ENCODE peak calls at places on chromosomes 5 and 9, in ten cellular contexts. One of them, this sample, is unnamed.

GRCh38 chr5:40240671-40241070 is 439.0 kb upstream of the PTGER4 start:
- DNase-seq in stimulated activated CD4-positive, alpha-beta T cell treated with anti-CD3 and anti-CD28 coated beads, Interleukin-4, amount 100 ng/mL, for 48 hours: no peak
- DNase-seq in Caki2: no peak
- DNase-seq in AG08395: no peak
- DNase-seq in activated T-cell treated with anti-CD3 and anti-CD28 coated beads for 1 hour: no peak
- DNase-seq in iPS-NIHi11: no peak
- DNase-seq in midbrain: no peak
- DNase-seq in activated CD4-positive, alpha-beta memory T cell treated with anti-CD3 and anti-CD28 coated beads, Interleukin-2, amount 10 ng/mL, durations not matched to agents 7 days and 5 days: no peak
- DNase-seq in stimulated activated CD8-positive, alpha-beta memory T cell treated with anti-CD3 and anti-CD28 coated beads, Interleukin-2, amount 100 ng/mL, for 1 hour: no peak
- DNase-seq in cardiac fibroblast: no peak
- DNase-seq in this sample: no peak

GRCh38 chr5:132003170-132003744 is 8.2 kb downstream of the ACSL6 start:
- DNase-seq in stimulated activated CD4-positive, alpha-beta T cell treated with anti-CD3 and anti-CD28 coated beads, Interleukin-4, amount 100 ng/mL, for 48 hours: no peak
- DNase-seq in Caki2: no peak
- DNase-seq in AG08395: no peak
- DNase-seq in activated T-cell treated with anti-CD3 and anti-CD28 coated beads for 1 hour: no peak
- DNase-seq in iPS-NIHi11: peak
- DNase-seq in midbrain: peak
- DNase-seq in activated CD4-positive, alpha-beta memory T cell treated with anti-CD3 and anti-CD28 coated beads, Interleukin-2, amount 10 ng/mL, durations not matched to agents 7 days and 5 days: no peak
- DNase-seq in stimulated activated CD8-positive, alpha-beta memory T cell treated with anti-CD3 and anti-CD28 coated beads, Interleukin-2, amount 100 ng/mL, for 1 hour: no peak
- DNase-seq in cardiac fibroblast: peak
- DNase-seq in this sample: no peak

GRCh38 chr9:116857321-116857720 is 170.2 kb downstream of the TRIM32 start:
- DNase-seq in stimulated activated CD4-positive, alpha-beta T cell treated with anti-CD3 and anti-CD28 coated beads, Interleukin-4, amount 100 ng/mL, for 48 hours: no peak
- DNase-seq in Caki2: no peak
- DNase-seq in AG08395: no peak
- DNase-seq in activated T-cell treated with anti-CD3 and anti-CD28 coated beads for 1 hour: no peak
- DNase-seq in iPS-NIHi11: no peak
- DNase-seq in midbrain: no peak
- DNase-seq in activated CD4-positive, alpha-beta memory T cell treated with anti-CD3 and anti-CD28 coated beads, Interleukin-2, amount 10 ng/mL, durations not matched to agents 7 days and 5 days: no peak
- DNase-seq in stimulated activated CD8-positive, alpha-beta memory T cell treated with anti-CD3 and anti-CD28 coated beads, Interleukin-2, amount 100 ng/mL, for 1 hour: no peak
- DNase-seq in cardiac fibroblast: no peak
- DNase-seq in this sample: no peak

GRCh38 chr5:158951951-158952545 is 147.7 kb downstream of the EBF1 start:
- DNase-seq in stimulated activated CD4-positive, alpha-beta T cell treated with anti-CD3 and anti-CD28 coated beads, Interleukin-4, amount 100 ng/mL, for 48 hours: no peak
- DNase-seq in Caki2: no peak
- DNase-seq in AG08395: no peak
- DNase-seq in activated T-cell treated with anti-CD3 and anti-CD28 coated beads for 1 hour: no peak
- DNase-seq in iPS-NIHi11: peak
- DNase-seq in midbrain: no peak
- DNase-seq in activated CD4-positive, alpha-beta memory T cell treated with anti-CD3 and anti-CD28 coated beads, Interleukin-2, amount 10 ng/mL, durations not matched to agents 7 days and 5 days: no peak
- DNase-seq in stimulated activated CD8-positive, alpha-beta memory T cell treated with anti-CD3 and anti-CD28 coated beads, Interleukin-2, amount 100 ng/mL, for 1 hour: no peak
- DNase-seq in cardiac fibroblast: no peak
- DNase-seq in this sample: no peak

GRCh38 chr5:120088831-120089230 is 375.3 kb upstream of the PRR16 start:
- DNase-seq in stimulated activated CD4-positive, alpha-beta T cell treated with anti-CD3 and anti-CD28 coated beads, Interleukin-4, amount 100 ng/mL, for 48 hours: no peak
- DNase-seq in Caki2: no peak
- DNase-seq in AG08395: no peak
- DNase-seq in activated T-cell treated with anti-CD3 and anti-CD28 coated beads for 1 hour: no peak
- DNase-seq in iPS-NIHi11: no peak
- DNase-seq in midbrain: no peak
- DNase-seq in activated CD4-positive, alpha-beta memory T cell treated with anti-CD3 and anti-CD28 coated beads, Interleukin-2, amount 10 ng/mL, durations not matched to agents 7 days and 5 days: no peak
- DNase-seq in stimulated activated CD8-positive, alpha-beta memory T cell treated with anti-CD3 and anti-CD28 coated beads, Interleukin-2, amount 100 ng/mL, for 1 hour: no peak
- DNase-seq in cardiac fibroblast: no peak
- DNase-seq in this sample: no peak

GRCh38 chr5:165829504-165829903 is 2324.1 kb downstream of the MAT2B start:
- DNase-seq in stimulated activated CD4-positive, alpha-beta T cell treated with anti-CD3 and anti-CD28 coated beads, Interleukin-4, amount 100 ng/mL, for 48 hours: no peak
- DNase-seq in Caki2: no peak
- DNase-seq in AG08395: no peak
- DNase-seq in activated T-cell treated with anti-CD3 and anti-CD28 coated beads for 1 hour: no peak
- DNase-seq in iPS-NIHi11: no peak
- DNase-seq in midbrain: no peak
- DNase-seq in activated CD4-positive, alpha-beta memory T cell treated with anti-CD3 and anti-CD28 coated beads, Interleukin-2, amount 10 ng/mL, durations not matched to agents 7 days and 5 days: no peak
- DNase-seq in stimulated activated CD8-positive, alpha-beta memory T cell treated with anti-CD3 and anti-CD28 coated beads, Interleukin-2, amount 100 ng/mL, for 1 hour: no peak
- DNase-seq in cardiac fibroblast: no peak
- DNase-seq in this sample: no peak

GRCh38 chr5:1009359-1010180 is 968 bp downstream of the NKD2 start:
- DNase-seq in stimulated activated CD4-positive, alpha-beta T cell treated with anti-CD3 and anti-CD28 coated beads, Interleukin-4, amount 100 ng/mL, for 48 hours: no peak
- DNase-seq in Caki2: no peak
- DNase-seq in AG08395: no peak
- DNase-seq in activated T-cell treated with anti-CD3 and anti-CD28 coated beads for 1 hour: no peak
- DNase-seq in iPS-NIHi11: no peak
- DNase-seq in midbrain: no peak
- DNase-seq in activated CD4-positive, alpha-beta memory T cell treated with anti-CD3 and anti-CD28 coated beads, Interleukin-2, amount 10 ng/mL, durations not matched to agents 7 days and 5 days: no peak
- DNase-seq in stimulated activated CD8-positive, alpha-beta memory T cell treated with anti-CD3 and anti-CD28 coated beads, Interleukin-2, amount 100 ng/mL, for 1 hour: no peak
- DNase-seq in cardiac fibroblast: no peak
- DNase-seq in this sample: no peak

GRCh38 chr9:135584371-135584770 is 22.8 kb downstream of the PAEP start:
- DNase-seq in stimulated activated CD4-positive, alpha-beta T cell treated with anti-CD3 and anti-CD28 coated beads, Interleukin-4, amount 100 ng/mL, for 48 hours: no peak
- DNase-seq in Caki2: no peak
- DNase-seq in AG08395: no peak
- DNase-seq in activated T-cell treated with anti-CD3 and anti-CD28 coated beads for 1 hour: no peak
- DNase-seq in iPS-NIHi11: peak
- DNase-seq in midbrain: no peak
- DNase-seq in activated CD4-positive, alpha-beta memory T cell treated with anti-CD3 and anti-CD28 coated beads, Interleukin-2, amount 10 ng/mL, durations not matched to agents 7 days and 5 days: no peak
- DNase-seq in stimulated activated CD8-positive, alpha-beta memory T cell treated with anti-CD3 and anti-CD28 coated beads, Interleukin-2, amount 100 ng/mL, for 1 hour: no peak
- DNase-seq in cardiac fibroblast: no peak
- DNase-seq in this sample: no peak

GRCh38 chr5:149549461-149550266 is 1.6 kb downstream of the CSNK1A1 start:
- DNase-seq in stimulated activated CD4-positive, alpha-beta T cell treated with anti-CD3 and anti-CD28 coated beads, Interleukin-4, amount 100 ng/mL, for 48 hours: no peak
- DNase-seq in Caki2: peak
- DNase-seq in AG08395: no peak
- DNase-seq in activated T-cell treated with anti-CD3 and anti-CD28 coated beads for 1 hour: peak
- DNase-seq in iPS-NIHi11: peak
- DNase-seq in midbrain: peak
- DNase-seq in activated CD4-positive, alpha-beta memory T cell treated with anti-CD3 and anti-CD28 coated beads, Interleukin-2, amount 10 ng/mL, durations not matched to agents 7 days and 5 days: peak
- DNase-seq in stimulated activated CD8-positive, alpha-beta memory T cell treated with anti-CD3 and anti-CD28 coated beads, Interleukin-2, amount 100 ng/mL, for 1 hour: no peak
- DNase-seq in cardiac fibroblast: peak
- DNase-seq in this sample: peak

GRCh38 chr5:90802695-90803317 is 244.2 kb downstream of the ADGRV1 start:
- DNase-seq in stimulated activated CD4-positive, alpha-beta T cell treated with anti-CD3 and anti-CD28 coated beads, Interleukin-4, amount 100 ng/mL, for 48 hours: no peak
- DNase-seq in Caki2: peak
- DNase-seq in AG08395: peak
- DNase-seq in activated T-cell treated with anti-CD3 and anti-CD28 coated beads for 1 hour: no peak
- DNase-seq in iPS-NIHi11: peak
- DNase-seq in midbrain: peak
- DNase-seq in activated CD4-positive, alpha-beta memory T cell treated with anti-CD3 and anti-CD28 coated beads, Interleukin-2, amount 10 ng/mL, durations not matched to agents 7 days and 5 days: no peak
- DNase-seq in stimulated activated CD8-positive, alpha-beta memory T cell treated with anti-CD3 and anti-CD28 coated beads, Interleukin-2, amount 100 ng/mL, for 1 hour: no peak
- DNase-seq in cardiac fibroblast: peak
- DNase-seq in this sample: peak

GRCh38 chr9:82558855-82559615 is 503.9 kb downstream of the RASEF start:
- DNase-seq in stimulated activated CD4-positive, alpha-beta T cell treated with anti-CD3 and anti-CD28 coated beads, Interleukin-4, amount 100 ng/mL, for 48 hours: no peak
- DNase-seq in Caki2: no peak
- DNase-seq in AG08395: no peak
- DNase-seq in activated T-cell treated with anti-CD3 and anti-CD28 coated beads for 1 hour: no peak
- DNase-seq in iPS-NIHi11: no peak
- DNase-seq in midbrain: no peak
- DNase-seq in activated CD4-positive, alpha-beta memory T cell treated with anti-CD3 and anti-CD28 coated beads, Interleukin-2, amount 10 ng/mL, durations not matched to agents 7 days and 5 days: no peak
- DNase-seq in stimulated activated CD8-positive, alpha-beta memory T cell treated with anti-CD3 and anti-CD28 coated beads, Interleukin-2, amount 100 ng/mL, for 1 hour: no peak
- DNase-seq in cardiac fibroblast: no peak
- DNase-seq in this sample: no peak

GRCh38 chr5:7745882-7746735 is 104.8 kb downstream of the CFAP90 start:
- DNase-seq in stimulated activated CD4-positive, alpha-beta T cell treated with anti-CD3 and anti-CD28 coated beads, Interleukin-4, amount 100 ng/mL, for 48 hours: peak
- DNase-seq in Caki2: peak
- DNase-seq in AG08395: peak
- DNase-seq in activated T-cell treated with anti-CD3 and anti-CD28 coated beads for 1 hour: peak
- DNase-seq in iPS-NIHi11: peak
- DNase-seq in midbrain: peak
- DNase-seq in activated CD4-positive, alpha-beta memory T cell treated with anti-CD3 and anti-CD28 coated beads, Interleukin-2, amount 10 ng/mL, durations not matched to agents 7 days and 5 days: peak
- DNase-seq in stimulated activated CD8-positive, alpha-beta memory T cell treated with anti-CD3 and anti-CD28 coated beads, Interleukin-2, amount 100 ng/mL, for 1 hour: no peak
- DNase-seq in cardiac fibroblast: peak
- DNase-seq in this sample: peak

GRCh38 chr9:122912964-122913673 is at the start of gene ZBTB6:
- DNase-seq in stimulated activated CD4-positive, alpha-beta T cell treated with anti-CD3 and anti-CD28 coated beads, Interleukin-4, amount 100 ng/mL, for 48 hours: peak
- DNase-seq in Caki2: peak
- DNase-seq in AG08395: peak
- DNase-seq in activated T-cell treated with anti-CD3 and anti-CD28 coated beads for 1 hour: peak
- DNase-seq in iPS-NIHi11: peak
- DNase-seq in midbrain: peak
- DNase-seq in activated CD4-positive, alpha-beta memory T cell treated with anti-CD3 and anti-CD28 coated beads, Interleukin-2, amount 10 ng/mL, durations not matched to agents 7 days and 5 days: peak
- DNase-seq in stimulated activated CD8-positive, alpha-beta memory T cell treated with anti-CD3 and anti-CD28 coated beads, Interleukin-2, amount 100 ng/mL, for 1 hour: no peak
- DNase-seq in cardiac fibroblast: peak
- DNase-seq in this sample: peak

GRCh38 chr9:37383393-37383792 is 39.1 kb upstream of the GRHPR start:
- DNase-seq in stimulated activated CD4-positive, alpha-beta T cell treated with anti-CD3 and anti-CD28 coated beads, Interleukin-4, amount 100 ng/mL, for 48 hours: no peak
- DNase-seq in Caki2: no peak
- DNase-seq in AG08395: no peak
- DNase-seq in activated T-cell treated with anti-CD3 and anti-CD28 coated beads for 1 hour: no peak
- DNase-seq in iPS-NIHi11: no peak
- DNase-seq in midbrain: no peak
- DNase-seq in activated CD4-positive, alpha-beta memory T cell treated with anti-CD3 and anti-CD28 coated beads, Interleukin-2, amount 10 ng/mL, durations not matched to agents 7 days and 5 days: no peak
- DNase-seq in stimulated activated CD8-positive, alpha-beta memory T cell treated with anti-CD3 and anti-CD28 coated beads, Interleukin-2, amount 100 ng/mL, for 1 hour: no peak
- DNase-seq in cardiac fibroblast: no peak
- DNase-seq in this sample: no peak

GRCh38 chr5:158857376-158857775 is 242.3 kb downstream of the EBF1 start:
- DNase-seq in stimulated activated CD4-positive, alpha-beta T cell treated with anti-CD3 and anti-CD28 coated beads, Interleukin-4, amount 100 ng/mL, for 48 hours: no peak
- DNase-seq in Caki2: no peak
- DNase-seq in AG08395: no peak
- DNase-seq in activated T-cell treated with anti-CD3 and anti-CD28 coated beads for 1 hour: no peak
- DNase-seq in iPS-NIHi11: no peak
- DNase-seq in midbrain: no peak
- DNase-seq in activated CD4-positive, alpha-beta memory T cell treated with anti-CD3 and anti-CD28 coated beads, Interleukin-2, amount 10 ng/mL, durations not matched to agents 7 days and 5 days: no peak
- DNase-seq in stimulated activated CD8-positive, alpha-beta memory T cell treated with anti-CD3 and anti-CD28 coated beads, Interleukin-2, amount 100 ng/mL, for 1 hour: no peak
- DNase-seq in cardiac fibroblast: no peak
- DNase-seq in this sample: no peak

GRCh38 chr5:107887181-107887580 is 216.4 kb upstream of the EFNA5 start:
- DNase-seq in stimulated activated CD4-positive, alpha-beta T cell treated with anti-CD3 and anti-CD28 coated beads, Interleukin-4, amount 100 ng/mL, for 48 hours: no peak
- DNase-seq in Caki2: no peak
- DNase-seq in AG08395: no peak
- DNase-seq in activated T-cell treated with anti-CD3 and anti-CD28 coated beads for 1 hour: no peak
- DNase-seq in iPS-NIHi11: no peak
- DNase-seq in midbrain: no peak
- DNase-seq in activated CD4-positive, alpha-beta memory T cell treated with anti-CD3 and anti-CD28 coated beads, Interleukin-2, amount 10 ng/mL, durations not matched to agents 7 days and 5 days: no peak
- DNase-seq in stimulated activated CD8-positive, alpha-beta memory T cell treated with anti-CD3 and anti-CD28 coated beads, Interleukin-2, amount 100 ng/mL, for 1 hour: no peak
- DNase-seq in cardiac fibroblast: no peak
- DNase-seq in this sample: no peak

GRCh38 chr9:116331241-116331640 is 177.7 kb downstream of the PAPPA start:
- DNase-seq in stimulated activated CD4-positive, alpha-beta T cell treated with anti-CD3 and anti-CD28 coated beads, Interleukin-4, amount 100 ng/mL, for 48 hours: no peak
- DNase-seq in Caki2: no peak
- DNase-seq in AG08395: no peak
- DNase-seq in activated T-cell treated with anti-CD3 and anti-CD28 coated beads for 1 hour: no peak
- DNase-seq in iPS-NIHi11: no peak
- DNase-seq in midbrain: no peak
- DNase-seq in activated CD4-positive, alpha-beta memory T cell treated with anti-CD3 and anti-CD28 coated beads, Interleukin-2, amount 10 ng/mL, durations not matched to agents 7 days and 5 days: no peak
- DNase-seq in stimulated activated CD8-positive, alpha-beta memory T cell treated with anti-CD3 and anti-CD28 coated beads, Interleukin-2, amount 100 ng/mL, for 1 hour: no peak
- DNase-seq in cardiac fibroblast: no peak
- DNase-seq in this sample: no peak

GRCh38 chr9:135756576-135756975 is 54.6 kb downstream of the KCNT1 start:
- DNase-seq in stimulated activated CD4-positive, alpha-beta T cell treated with anti-CD3 and anti-CD28 coated beads, Interleukin-4, amount 100 ng/mL, for 48 hours: no peak
- DNase-seq in Caki2: no peak
- DNase-seq in AG08395: no peak
- DNase-seq in activated T-cell treated with anti-CD3 and anti-CD28 coated beads for 1 hour: no peak
- DNase-seq in iPS-NIHi11: no peak
- DNase-seq in midbrain: no peak
- DNase-seq in activated CD4-positive, alpha-beta memory T cell treated with anti-CD3 and anti-CD28 coated beads, Interleukin-2, amount 10 ng/mL, durations not matched to agents 7 days and 5 days: no peak
- DNase-seq in stimulated activated CD8-positive, alpha-beta memory T cell treated with anti-CD3 and anti-CD28 coated beads, Interleukin-2, amount 100 ng/mL, for 1 hour: no peak
- DNase-seq in cardiac fibroblast: no peak
- DNase-seq in this sample: no peak

GRCh38 chr9:129602598-129603415 is 18.1 kb downstream of the C9orf50 start:
- DNase-seq in stimulated activated CD4-positive, alpha-beta T cell treated with anti-CD3 and anti-CD28 coated beads, Interleukin-4, amount 100 ng/mL, for 48 hours: no peak
- DNase-seq in Caki2: no peak
- DNase-seq in AG08395: no peak
- DNase-seq in activated T-cell treated with anti-CD3 and anti-CD28 coated beads for 1 hour: no peak
- DNase-seq in iPS-NIHi11: no peak
- DNase-seq in midbrain: no peak
- DNase-seq in activated CD4-positive, alpha-beta memory T cell treated with anti-CD3 and anti-CD28 coated beads, Interleukin-2, amount 10 ng/mL, durations not matched to agents 7 days and 5 days: no peak
- DNase-seq in stimulated activated CD8-positive, alpha-beta memory T cell treated with anti-CD3 and anti-CD28 coated beads, Interleukin-2, amount 100 ng/mL, for 1 hour: no peak
- DNase-seq in cardiac fibroblast: no peak
- DNase-seq in this sample: no peak

GRCh38 chr5:1876708-1877433 is 5.9 kb downstream of the IRX4 start:
- DNase-seq in stimulated activated CD4-positive, alpha-beta T cell treated with anti-CD3 and anti-CD28 coated beads, Interleukin-4, amount 100 ng/mL, for 48 hours: no peak
- DNase-seq in Caki2: no peak
- DNase-seq in AG08395: no peak
- DNase-seq in activated T-cell treated with anti-CD3 and anti-CD28 coated beads for 1 hour: no peak
- DNase-seq in iPS-NIHi11: no peak
- DNase-seq in midbrain: no peak
- DNase-seq in activated CD4-positive, alpha-beta memory T cell treated with anti-CD3 and anti-CD28 coated beads, Interleukin-2, amount 10 ng/mL, durations not matched to agents 7 days and 5 days: no peak
- DNase-seq in stimulated activated CD8-positive, alpha-beta memory T cell treated with anti-CD3 and anti-CD28 coated beads, Interleukin-2, amount 100 ng/mL, for 1 hour: no peak
- DNase-seq in cardiac fibroblast: no peak
- DNase-seq in this sample: no peak

GRCh38 chr5:177362871-177363507 is 5.3 kb downstream of the RGS14 start:
- DNase-seq in stimulated activated CD4-positive, alpha-beta T cell treated with anti-CD3 and anti-CD28 coated beads, Interleukin-4, amount 100 ng/mL, for 48 hours: peak
- DNase-seq in Caki2: peak
- DNase-seq in AG08395: peak
- DNase-seq in activated T-cell treated with anti-CD3 and anti-CD28 coated beads for 1 hour: peak
- DNase-seq in iPS-NIHi11: peak
- DNase-seq in midbrain: no peak
- DNase-seq in activated CD4-positive, alpha-beta memory T cell treated with anti-CD3 and anti-CD28 coated beads, Interleukin-2, amount 10 ng/mL, durations not matched to agents 7 days and 5 days: peak
- DNase-seq in stimulated activated CD8-positive, alpha-beta memory T cell treated with anti-CD3 and anti-CD28 coated beads, Interleukin-2, amount 100 ng/mL, for 1 hour: peak
- DNase-seq in cardiac fibroblast: peak
- DNase-seq in this sample: no peak

GRCh38 chr5:141359790-141360426 is at the start of gene PCDHGB2:
- DNase-seq in stimulated activated CD4-positive, alpha-beta T cell treated with anti-CD3 and anti-CD28 coated beads, Interleukin-4, amount 100 ng/mL, for 48 hours: no peak
- DNase-seq in Caki2: peak
- DNase-seq in AG08395: peak
- DNase-seq in activated T-cell treated with anti-CD3 and anti-CD28 coated beads for 1 hour: no peak
- DNase-seq in iPS-NIHi11: peak
- DNase-seq in midbrain: no peak
- DNase-seq in activated CD4-positive, alpha-beta memory T cell treated with anti-CD3 and anti-CD28 coated beads, Interleukin-2, amount 10 ng/mL, durations not matched to agents 7 days and 5 days: no peak
- DNase-seq in stimulated activated CD8-positive, alpha-beta memory T cell treated with anti-CD3 and anti-CD28 coated beads, Interleukin-2, amount 100 ng/mL, for 1 hour: no peak
- DNase-seq in cardiac fibroblast: peak
- DNase-seq in this sample: peak

GRCh38 chr9:84383178-84383577 is 42.6 kb upstream of the SLC28A3 start:
- DNase-seq in stimulated activated CD4-positive, alpha-beta T cell treated with anti-CD3 and anti-CD28 coated beads, Interleukin-4, amount 100 ng/mL, for 48 hours: no peak
- DNase-seq in Caki2: no peak
- DNase-seq in AG08395: no peak
- DNase-seq in activated T-cell treated with anti-CD3 and anti-CD28 coated beads for 1 hour: no peak
- DNase-seq in iPS-NIHi11: no peak
- DNase-seq in midbrain: no peak
- DNase-seq in activated CD4-positive, alpha-beta memory T cell treated with anti-CD3 and anti-CD28 coated beads, Interleukin-2, amount 10 ng/mL, durations not matched to agents 7 days and 5 days: no peak
- DNase-seq in stimulated activated CD8-positive, alpha-beta memory T cell treated with anti-CD3 and anti-CD28 coated beads, Interleukin-2, amount 100 ng/mL, for 1 hour: no peak
- DNase-seq in cardiac fibroblast: no peak
- DNase-seq in this sample: no peak

GRCh38 chr9:89533396-89534187 is 35.7 kb upstream of the SEMA4D start:
- DNase-seq in stimulated activated CD4-positive, alpha-beta T cell treated with anti-CD3 and anti-CD28 coated beads, Interleukin-4, amount 100 ng/mL, for 48 hours: no peak
- DNase-seq in Caki2: no peak
- DNase-seq in AG08395: no peak
- DNase-seq in activated T-cell treated with anti-CD3 and anti-CD28 coated beads for 1 hour: no peak
- DNase-seq in iPS-NIHi11: no peak
- DNase-seq in midbrain: no peak
- DNase-seq in activated CD4-positive, alpha-beta memory T cell treated with anti-CD3 and anti-CD28 coated beads, Interleukin-2, amount 10 ng/mL, durations not matched to agents 7 days and 5 days: no peak
- DNase-seq in stimulated activated CD8-positive, alpha-beta memory T cell treated with anti-CD3 and anti-CD28 coated beads, Interleukin-2, amount 100 ng/mL, for 1 hour: no peak
- DNase-seq in cardiac fibroblast: no peak
- DNase-seq in this sample: no peak

GRCh38 chr5:9919306-9920030 is 289.3 kb upstream of the TAS2R1 start:
- DNase-seq in stimulated activated CD4-positive, alpha-beta T cell treated with anti-CD3 and anti-CD28 coated beads, Interleukin-4, amount 100 ng/mL, for 48 hours: no peak
- DNase-seq in Caki2: no peak
- DNase-seq in AG08395: no peak
- DNase-seq in activated T-cell treated with anti-CD3 and anti-CD28 coated beads for 1 hour: no peak
- DNase-seq in iPS-NIHi11: no peak
- DNase-seq in midbrain: no peak
- DNase-seq in activated CD4-positive, alpha-beta memory T cell treated with anti-CD3 and anti-CD28 coated beads, Interleukin-2, amount 10 ng/mL, durations not matched to agents 7 days and 5 days: no peak
- DNase-seq in stimulated activated CD8-positive, alpha-beta memory T cell treated with anti-CD3 and anti-CD28 coated beads, Interleukin-2, amount 100 ng/mL, for 1 hour: no peak
- DNase-seq in cardiac fibroblast: no peak
- DNase-seq in this sample: no peak

GRCh38 chr5:166772770-166773169 is 1518.7 kb upstream of the WWC1 start:
- DNase-seq in stimulated activated CD4-positive, alpha-beta T cell treated with anti-CD3 and anti-CD28 coated beads, Interleukin-4, amount 100 ng/mL, for 48 hours: no peak
- DNase-seq in Caki2: peak
- DNase-seq in AG08395: peak
- DNase-seq in activated T-cell treated with anti-CD3 and anti-CD28 coated beads for 1 hour: no peak
- DNase-seq in iPS-NIHi11: no peak
- DNase-seq in midbrain: no peak
- DNase-seq in activated CD4-positive, alpha-beta memory T cell treated with anti-CD3 and anti-CD28 coated beads, Interleukin-2, amount 10 ng/mL, durations not matched to agents 7 days and 5 days: no peak
- DNase-seq in stimulated activated CD8-positive, alpha-beta memory T cell treated with anti-CD3 and anti-CD28 coated beads, Interleukin-2, amount 100 ng/mL, for 1 hour: no peak
- DNase-seq in cardiac fibroblast: peak
- DNase-seq in this sample: no peak

GRCh38 chr5:43851741-43852140 is 248.8 kb downstream of the NNT start:
- DNase-seq in stimulated activated CD4-positive, alpha-beta T cell treated with anti-CD3 and anti-CD28 coated beads, Interleukin-4, amount 100 ng/mL, for 48 hours: no peak
- DNase-seq in Caki2: no peak
- DNase-seq in AG08395: no peak
- DNase-seq in activated T-cell treated with anti-CD3 and anti-CD28 coated beads for 1 hour: no peak
- DNase-seq in iPS-NIHi11: no peak
- DNase-seq in midbrain: no peak
- DNase-seq in activated CD4-positive, alpha-beta memory T cell treated with anti-CD3 and anti-CD28 coated beads, Interleukin-2, amount 10 ng/mL, durations not matched to agents 7 days and 5 days: no peak
- DNase-seq in stimulated activated CD8-positive, alpha-beta memory T cell treated with anti-CD3 and anti-CD28 coated beads, Interleukin-2, amount 100 ng/mL, for 1 hour: no peak
- DNase-seq in cardiac fibroblast: no peak
- DNase-seq in this sample: no peak

GRCh38 chr9:77743381-77743780 is 95.3 kb upstream of the GNA14 start:
- DNase-seq in stimulated activated CD4-positive, alpha-beta T cell treated with anti-CD3 and anti-CD28 coated beads, Interleukin-4, amount 100 ng/mL, for 48 hours: no peak
- DNase-seq in Caki2: no peak
- DNase-seq in AG08395: peak
- DNase-seq in activated T-cell treated with anti-CD3 and anti-CD28 coated beads for 1 hour: no peak
- DNase-seq in iPS-NIHi11: no peak
- DNase-seq in midbrain: no peak
- DNase-seq in activated CD4-positive, alpha-beta memory T cell treated with anti-CD3 and anti-CD28 coated beads, Interleukin-2, amount 10 ng/mL, durations not matched to agents 7 days and 5 days: no peak
- DNase-seq in stimulated activated CD8-positive, alpha-beta memory T cell treated with anti-CD3 and anti-CD28 coated beads, Interleukin-2, amount 100 ng/mL, for 1 hour: no peak
- DNase-seq in cardiac fibroblast: peak
- DNase-seq in this sample: peak